ENCODE peak calls at places on chromosomes 16 and 17, in six cellular contexts. R is adipocyte, K is right lobe of liver, L is activated gamma-delta T cell treated with Interleukin-2 at 50 U/mL for 16 hours, E is neural progenitor cell, Z is fibroblast of the aortic adventitia. Y is an unnamed sample.

GRCh38 chr17:75472119-75472518 is 15.7 kb downstream of the TMEM94 start:
- DNase-seq in R (no peak), K (no peak), L (no peak), E (no peak), Z (no peak), Y (no peak)

GRCh38 chr17:75913537-75914210 is 9.0 kb upstream of the MRPL38 start:
- DNase-seq in R (no peak), K (no peak), L (no peak), E (no peak), Z (no peak), Y (no peak)

GRCh38 chr16:73068546-73069401 is 20.8 kb upstream of the ZFHX3 start:
- DNase-seq in R (peak; percentile 81), K (no peak), L (no peak), E (peak; percentile 9), Z (peak; percentile 96), Y (no peak)

GRCh38 chr16:1707193-1707790 is 1.3 kb downstream of the MAPK8IP3 start:
- DNase-seq in R (peak; percentile 58), K (no peak), L (no peak), E (peak; percentile 48), Z (peak; percentile 48), Y (no peak)

GRCh38 chr17:7043544-7044268 is at the start of gene SLC16A11:
- DNase-seq in R (peak; percentile 62), K (peak; percentile 69), L (no peak), E (peak; percentile 58), Z (peak; percentile 31), Y (no peak)

GRCh38 chr17:56367381-56367780 is 214.1 kb downstream of the ANKFN1 start:
- DNase-seq in R (no peak), K (no peak), L (no peak), E (peak; percentile 81), Z (no peak), Y (no peak)

GRCh38 chr17:73325527-73325842 is 13.7 kb upstream of the CDC42EP4 start:
- DNase-seq in R (peak; percentile 94), K (no peak), L (no peak), E (no peak), Z (peak; percentile 93), Y (no peak)

GRCh38 chr17:44561237-44561623 is 3.9 kb downstream of the FZD2 start:
- DNase-seq in R (no peak), K (no peak), L (no peak), E (no peak), Z (no peak), Y (no peak)

GRCh38 chr16:57689772-57690558 is 4.6 kb upstream of the DRC7 start:
- DNase-seq in R (no peak), K (no peak), L (peak; percentile 48), E (no peak), Z (peak; percentile 4), Y (no peak)

GRCh38 chr16:2819179-2819938 is 2.3 kb downstream of the PRSS21 start:
- DNase-seq in R (no peak), K (no peak), L (no peak), E (no peak), Z (no peak), Y (no peak)

GRCh38 chr17:27381007-27381501 is 75.2 kb upstream of the KSR1 start:
- DNase-seq in R (peak; percentile 55), K (no peak), L (peak; percentile 60), E (peak; percentile 80), Z (peak; percentile 16), Y (peak; percentile 42)

GRCh38 chr16:28161626-28162025 is 50.1 kb downstream of the XPO6 start:
- DNase-seq in R (no peak), K (no peak), L (no peak), E (no peak), Z (peak; percentile 69), Y (no peak)

GRCh38 chr16:51146256-51146924 is 4.7 kb downstream of the SALL1 start:
- DNase-seq in R (peak; percentile 78), K (no peak), L (no peak), E (peak; percentile 44), Z (peak; percentile 71), Y (no peak)

GRCh38 chr17:67290994-67291362 is 46.0 kb upstream of the HELZ start:
- DNase-seq in R (no peak), K (no peak), L (no peak), E (no peak), Z (no peak), Y (no peak)

GRCh38 chr17:16352303-16352837 is 899 bp downstream of the CENPV start:
- DNase-seq in R (peak; percentile 66), K (peak; percentile 76), L (peak; percentile 8), E (peak; percentile 90), Z (peak; percentile 27), Y (no peak)

GRCh38 chr17:13346081-13346533 is 255.6 kb downstream of the HS3ST3A1 start:
- DNase-seq in R (peak; percentile 71), K (no peak), L (no peak), E (no peak), Z (peak; percentile 80), Y (no peak)

GRCh38 chr17:33243732-33244131 is 49.4 kb downstream of the ASIC2 start:
- DNase-seq in R (no peak), K (no peak), L (no peak), E (no peak), Z (no peak), Y (no peak)

GRCh38 chr17:48477235-48477634 is 47.2 kb upstream of the SKAP1 start:
- DNase-seq in R (no peak), K (no peak), L (no peak), E (no peak), Z (no peak), Y (no peak)

GRCh38 chr17:61444831-61445230 is 7.4 kb upstream of the TBX4 start:
- DNase-seq in R (no peak), K (no peak), L (no peak), E (no peak), Z (no peak), Y (no peak)

GRCh38 chr16:57019746-57020145 is 30.4 kb downstream of the NLRC5 start:
- DNase-seq in R (no peak), K (no peak), L (no peak), E (no peak), Z (no peak), Y (no peak)

GRCh38 chr16:21158208-21159110 is at the start of gene LDAF1:
- DNase-seq in R (peak; percentile 94), K (peak; percentile 84), L (peak; percentile 74), E (peak; percentile 93), Z (peak; percentile 70), Y (peak; percentile 50)

GRCh38 chr17:74806334-74806733 is 30.2 kb upstream of the NAT9 start:
- DNase-seq in R (no peak), K (no peak), L (no peak), E (no peak), Z (no peak), Y (no peak)

GRCh38 chr17:73801455-73802100 is 157.3 kb upstream of the SDK2 start:
- DNase-seq in R (no peak), K (peak; percentile 83), L (no peak), E (no peak), Z (no peak), Y (no peak)

GRCh38 chr16:31202402-31203385 is at the start of gene PYCARD:
- DNase-seq in R (peak; percentile 54), K (peak; percentile 73), L (no peak), E (peak; percentile 49), Z (no peak), Y (no peak)

GRCh38 chr17:45307290-45308015 is 9.4 kb downstream of the MAP3K14 start:
- DNase-seq in R (peak; percentile 94), K (no peak), L (no peak), E (no peak), Z (peak; percentile 92), Y (no peak)

GRCh38 chr17:75181110-75181509 is 1.6 kb downstream of the SUMO2 start:
- DNase-seq in R (peak; percentile 16), K (no peak), L (no peak), E (no peak), Z (no peak), Y (no peak)

GRCh38 chr17:1179635-1180433 is at the start of gene ABR:
- DNase-seq in R (peak; percentile 84), K (peak; percentile 65), L (peak; percentile 59), E (peak; percentile 89), Z (no peak), Y (no peak)

GRCh38 chr16:8887438-8887765 is 5.3 kb downstream of the LITAFD start:
- DNase-seq in R (no peak), K (peak; percentile 27), L (no peak), E (no peak), Z (no peak), Y (no peak)

GRCh38 chr16:3095869-3096268 is 3.2 kb downstream of the ZSCAN10 start:
- DNase-seq in R (peak; percentile 31), K (no peak), L (peak; percentile 55), E (no peak), Z (no peak), Y (no peak)

GRCh38 chr16:21150375-21151001 is at the start of gene DNAH3:
- DNase-seq in R (no peak), K (no peak), L (no peak), E (no peak), Z (no peak), Y (no peak)

GRCh38 chr17:40450175-40450574 is 6.9 kb downstream of the IGFBP4 start:
- DNase-seq in R (peak; percentile 72), K (no peak), L (peak; percentile 49), E (peak; percentile 49), Z (peak; percentile 55), Y (no peak)

GRCh38 chr17:18258356-18259038 is at the start of gene FLII:
- DNase-seq in R (peak; percentile 81), K (peak; percentile 76), L (peak; percentile 47), E (peak; percentile 72), Z (peak; percentile 28), Y (no peak)

GRCh38 chr17:31579265-31579664 is 187.8 kb downstream of the RAB11FIP4 start:
- DNase-seq in R (peak; percentile 76), K (no peak), L (no peak), E (no peak), Z (no peak), Y (no peak)